ENCODE peak calls at places on chromosome 9, in five cellular contexts. F is Peyer's patch; U is pancreas; Y is activated naive CD8-positive, alpha-beta T cell treated with anti-CD3 and anti-CD28 coated beads for 36 hours; Z is skeletal muscle cell. T is an unnamed sample.

GRCh38 chr9:91119147-91119546 is 242.6 kb downstream of the AUH start:
- DNase-seq in F (no peak), U (no peak), Y (no peak), Z (no peak), T (no peak)

GRCh38 chr9:137547687-137548543 is 2.3 kb downstream of the PNPLA7 start:
- DNase-seq in F (no peak), U (no peak), Y (no peak), Z (no peak), T (no peak)

GRCh38 chr9:136455043-136456002 is 15.7 kb upstream of the INPP5E start:
- DNase-seq in F (no peak), U (no peak), Y (no peak), Z (no peak), T (no peak)

GRCh38 chr9:22415941-22416691 is 30.5 kb upstream of the DMRTA1 start:
- DNase-seq in F (no peak), U (no peak), Y (no peak), Z (peak; percentile 25), T (no peak)

GRCh38 chr9:125399165-125399564 is 137.5 kb downstream of the GAPVD1 start:
- DNase-seq in F (no peak), U (no peak), Y (no peak), Z (no peak), T (no peak)

GRCh38 chr9:36928670-36929349 is 105.3 kb downstream of the PAX5 start:
- DNase-seq in F (no peak), U (no peak), Y (peak; percentile 21), Z (peak; percentile 26), T (no peak)

GRCh38 chr9:109270971-109271900 is 49.6 kb downstream of the EPB41L4B start:
- DNase-seq in F (no peak), U (peak; percentile 54), Y (no peak), Z (no peak), T (no peak)

GRCh38 chr9:76166436-76166959 is 227.7 kb downstream of the RFK start:
- DNase-seq in F (no peak), U (no peak), Y (no peak), Z (no peak), T (no peak)

GRCh38 chr9:6672118-6672517 is 26.6 kb upstream of the GLDC start:
- DNase-seq in F (no peak), U (no peak), Y (no peak), Z (no peak), T (no peak)